ENCODE peak calls at places on chromosome 16, in eight cellular contexts. One of them, this sample, is unnamed. For H3K4me1, the result is how much of the 10 kb centered on the place peaks cover.

GRCh38 chr16:27890866-27891265 is 172.6 kb downstream of the GSG1L start:
- DNase-seq in DND-41: no peak
- DNase-seq in OCI-LY7: no peak
- DNase-seq in stomach: no peak
- DNase-seq in PC-9: no peak
- DNase-seq in left ventricle myocardium inferior: no peak
- DNase-seq in esophagus muscularis mucosa: no peak
- DNase-seq in A549: no peak
- DNase-seq in this sample: no peak

GRCh38 chr16:77584205-77584859 is 138.0 kb upstream of the NUDT7 start:
- DNase-seq in DND-41: peak
- DNase-seq in esophagus muscularis mucosa: no peak
- DNase-seq in A549: peak
- DNase-seq in stomach: peak
- DNase-seq in OCI-LY7: peak
- DNase-seq in left ventricle myocardium inferior: no peak
- DNase-seq in PC-9: peak
- DNase-seq in this sample: peak

GRCh38 chr16:14186007-14186953 is 115.2 kb downstream of the MRTFB start:
- DNase-seq in stomach: no peak
- DNase-seq in A549: no peak
- DNase-seq in esophagus muscularis mucosa: no peak
- DNase-seq in OCI-LY7: peak
- DNase-seq in left ventricle myocardium inferior: peak
- DNase-seq in DND-41: no peak
- DNase-seq in PC-9: no peak
- DNase-seq in this sample: no peak

GRCh38 chr16:88070341-88070740 is 119.1 kb downstream of the BANP start:
- DNase-seq in stomach: no peak
- DNase-seq in left ventricle myocardium inferior: no peak
- DNase-seq in OCI-LY7: no peak
- DNase-seq in A549: no peak
- DNase-seq in esophagus muscularis mucosa: no peak
- DNase-seq in DND-41: no peak
- DNase-seq in PC-9: no peak
- DNase-seq in this sample: no peak

GRCh38 chr16:3458852-3459361 is 15.4 kb downstream of the NAA60 start:
- DNase-seq in left ventricle myocardium inferior: no peak
- DNase-seq in OCI-LY7: peak
- DNase-seq in stomach: peak
- DNase-seq in PC-9: no peak
- DNase-seq in A549: peak
- DNase-seq in esophagus muscularis mucosa: no peak
- DNase-seq in DND-41: no peak
- DNase-seq in this sample: peak

GRCh38 chr16:4820652-4821051 is 18.2 kb upstream of the ROGDI start:
- DNase-seq in DND-41: no peak
- DNase-seq in A549: no peak
- DNase-seq in left ventricle myocardium inferior: no peak
- DNase-seq in OCI-LY7: no peak
- DNase-seq in esophagus muscularis mucosa: no peak
- DNase-seq in stomach: no peak
- DNase-seq in PC-9: no peak
- DNase-seq in this sample: no peak

GRCh38 chr16:25066747-25067631 is 44.6 kb upstream of the LCMT1 start:
- DNase-seq in left ventricle myocardium inferior: peak
- DNase-seq in DND-41: no peak
- DNase-seq in esophagus muscularis mucosa: peak
- DNase-seq in A549: peak
- DNase-seq in stomach: peak
- DNase-seq in OCI-LY7: peak
- DNase-seq in PC-9: peak
- DNase-seq in this sample: peak

GRCh38 chr16:47377156-47377555 is 83.7 kb downstream of the ITFG1 start:
- DNase-seq in PC-9: no peak
- DNase-seq in stomach: no peak
- DNase-seq in OCI-LY7: no peak
- DNase-seq in A549: no peak
- DNase-seq in esophagus muscularis mucosa: no peak
- DNase-seq in DND-41: no peak
- DNase-seq in left ventricle myocardium inferior: no peak
- DNase-seq in this sample: no peak

GRCh38 chr16:83887088-83887487 is 11.8 kb upstream of the MLYCD start:
- DNase-seq in left ventricle myocardium inferior: no peak
- DNase-seq in esophagus muscularis mucosa: no peak
- DNase-seq in PC-9: no peak
- DNase-seq in stomach: peak
- DNase-seq in OCI-LY7: peak
- DNase-seq in A549: peak
- DNase-seq in DND-41: no peak
- DNase-seq in this sample: no peak

GRCh38 chr16:27779719-27780161 is 229.8 kb downstream of the KATNIP start:
- DNase-seq in PC-9: no peak
- DNase-seq in esophagus muscularis mucosa: no peak
- DNase-seq in DND-41: no peak
- DNase-seq in A549: peak
- DNase-seq in stomach: peak
- DNase-seq in left ventricle myocardium inferior: no peak
- DNase-seq in OCI-LY7: peak
- DNase-seq in this sample: peak

GRCh38 chr16:50323335-50324011 is 45.3 kb downstream of the BRD7 start:
- DNase-seq in A549: no peak
- DNase-seq in left ventricle myocardium inferior: no peak
- DNase-seq in DND-41: no peak
- DNase-seq in OCI-LY7: no peak
- DNase-seq in PC-9: no peak
- DNase-seq in esophagus muscularis mucosa: no peak
- DNase-seq in stomach: no peak
- DNase-seq in this sample: no peak

GRCh38 chr16:50245417-50246298 is 20.7 kb upstream of the ADCY7 start:
- DNase-seq in PC-9: peak
- DNase-seq in stomach: peak
- DNase-seq in A549: peak
- DNase-seq in esophagus muscularis mucosa: no peak
- DNase-seq in left ventricle myocardium inferior: no peak
- DNase-seq in OCI-LY7: peak
- DNase-seq in DND-41: peak
- DNase-seq in this sample: peak

GRCh38 chr16:49828545-49829267 is 27.2 kb downstream of the ZNF423 start:
- DNase-seq in PC-9: no peak
- DNase-seq in esophagus muscularis mucosa: no peak
- DNase-seq in OCI-LY7: no peak
- DNase-seq in DND-41: no peak
- DNase-seq in left ventricle myocardium inferior: peak
- DNase-seq in stomach: no peak
- DNase-seq in A549: no peak
- DNase-seq in this sample: no peak

DNA sequence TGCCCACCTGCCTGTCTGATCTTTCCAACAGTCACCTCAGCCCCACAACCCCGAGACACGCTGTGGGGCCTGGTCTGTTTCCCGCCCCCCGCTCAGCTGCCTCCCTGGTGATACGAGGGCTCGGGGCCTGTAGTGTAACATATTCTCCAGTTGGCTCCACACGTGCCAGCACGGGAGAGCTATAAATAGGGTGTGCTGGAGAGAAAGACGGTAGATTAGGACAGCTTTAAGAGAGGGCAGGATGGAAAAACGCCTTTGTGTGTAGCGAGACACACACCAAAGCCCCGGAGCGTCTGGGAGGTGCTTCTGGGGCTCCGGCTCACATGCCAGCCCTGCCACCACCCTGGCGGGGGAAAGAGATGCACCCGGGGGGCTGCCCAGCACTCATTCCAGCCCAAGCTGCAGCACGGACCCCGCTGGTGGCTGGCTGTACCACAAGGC is 7.4 kb upstream of the MTSS2 start:
- DNase-seq in A549: no peak
- DNase-seq in DND-41: no peak
- DNase-seq in PC-9: no peak
- DNase-seq in OCI-LY7: no peak
- DNase-seq in left ventricle myocardium inferior: peak
- DNase-seq in stomach: no peak
- DNase-seq in esophagus muscularis mucosa: no peak
- DNase-seq in this sample: no peak
- H3K4me1 ChIP-seq in A549: half or more
- H3K4me1 ChIP-seq in DND-41: under half
- H3K4me1 ChIP-seq in PC-9: half or more
- H3K4me1 ChIP-seq in OCI-LY7: under half
- H3K4me1 ChIP-seq in left ventricle myocardium inferior: half or more
- H3K4me1 ChIP-seq in stomach: half or more
- H3K4me1 ChIP-seq in esophagus muscularis mucosa: half or more
- H3K4me1 ChIP-seq in this sample: under half

DNA sequence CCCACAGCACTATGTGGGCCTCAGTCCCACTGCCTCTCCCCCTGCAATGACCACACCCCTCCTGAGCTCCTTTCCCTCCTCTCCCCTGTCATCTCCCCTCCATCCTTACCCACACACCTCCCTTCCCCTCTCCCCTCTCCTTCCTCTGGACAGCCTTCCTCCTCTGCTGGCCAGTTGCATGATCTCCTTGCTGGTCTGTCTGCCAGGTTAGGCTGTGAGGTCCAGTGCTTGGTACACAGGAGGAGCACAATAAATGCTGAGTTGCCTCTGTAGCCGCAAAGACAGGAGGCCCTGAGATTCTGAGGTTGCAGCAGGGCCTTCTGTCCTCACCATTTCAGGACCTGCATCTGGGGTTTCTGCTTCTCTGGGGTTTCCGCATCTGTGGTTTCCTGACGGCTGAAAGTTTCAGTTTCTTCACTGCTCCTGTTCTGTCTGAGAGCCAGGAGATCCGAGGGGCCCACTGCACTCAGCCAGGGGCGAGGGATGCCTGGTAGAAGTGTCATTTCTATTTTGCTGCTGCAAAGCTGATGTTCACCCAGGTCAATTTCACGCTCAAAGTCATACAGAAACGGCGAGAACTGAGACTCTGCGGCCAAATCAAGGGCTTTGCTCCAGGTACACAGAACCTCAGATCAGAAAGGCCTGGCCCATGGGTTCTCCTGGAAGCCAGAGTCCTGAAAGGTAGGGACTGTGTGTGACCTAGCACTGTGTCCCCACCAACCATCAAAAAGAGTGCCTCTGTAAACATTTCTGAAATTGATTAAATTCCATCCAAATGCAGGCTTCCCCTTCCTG is 4.6 kb upstream of the SLC12A3 start:
- DNase-seq in A549: no peak
- DNase-seq in OCI-LY7: peak
- DNase-seq in esophagus muscularis mucosa: no peak
- DNase-seq in DND-41: peak
- DNase-seq in stomach: no peak
- DNase-seq in PC-9: no peak
- DNase-seq in left ventricle myocardium inferior: no peak
- DNase-seq in this sample: no peak
- H3K27ac ChIP-seq in A549: peak
- H3K27ac ChIP-seq in OCI-LY7: peak
- H3K27ac ChIP-seq in esophagus muscularis mucosa: no peak
- H3K27ac ChIP-seq in DND-41: peak
- H3K27ac ChIP-seq in stomach: no peak
- H3K27ac ChIP-seq in PC-9: no peak
- H3K27ac ChIP-seq in left ventricle myocardium inferior: no peak
- H3K27ac ChIP-seq in this sample: no peak

GRCh38 chr16:72666267-72666666 is 381.7 kb downstream of the ZFHX3 start:
- DNase-seq in DND-41: no peak
- DNase-seq in left ventricle myocardium inferior: no peak
- DNase-seq in PC-9: no peak
- DNase-seq in stomach: no peak
- DNase-seq in OCI-LY7: peak
- DNase-seq in A549: no peak
- DNase-seq in esophagus muscularis mucosa: no peak
- DNase-seq in this sample: no peak
- TF ChIP-seq CTCF in DND-41: no peak
- TF ChIP-seq CTCF in left ventricle myocardium inferior: no peak
- TF ChIP-seq CTCF in PC-9: no peak
- TF ChIP-seq CTCF in stomach: no peak
- TF ChIP-seq CTCF in OCI-LY7: peak
- TF ChIP-seq CTCF in A549: no peak
- TF ChIP-seq CTCF in esophagus muscularis mucosa: no peak
- TF ChIP-seq CTCF in this sample: no peak

DNA sequence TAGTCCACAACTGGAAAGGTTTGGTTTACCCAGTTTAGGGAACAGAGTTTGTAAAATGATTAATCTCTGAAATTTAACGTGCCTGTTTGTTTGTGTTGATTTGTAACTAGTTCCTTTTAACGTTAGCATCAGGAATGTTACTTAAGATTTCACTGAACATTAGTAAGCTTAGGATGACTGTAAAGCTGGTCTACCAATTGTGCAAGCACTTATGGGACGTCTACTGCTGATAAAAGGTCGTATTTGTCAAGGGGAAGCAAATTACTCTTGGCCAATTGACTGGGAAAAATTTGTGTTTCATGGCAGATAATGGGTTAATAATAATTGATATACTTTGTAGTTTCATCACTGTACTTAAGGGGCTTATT is 11.8 kb downstream of the METTL9 start:
- DNase-seq in left ventricle myocardium inferior: no peak
- DNase-seq in DND-41: no peak
- DNase-seq in PC-9: no peak
- DNase-seq in A549: no peak
- DNase-seq in esophagus muscularis mucosa: no peak
- DNase-seq in stomach: no peak
- DNase-seq in OCI-LY7: no peak
- DNase-seq in this sample: no peak
- H3K4me1 ChIP-seq in left ventricle myocardium inferior: under half
- H3K4me1 ChIP-seq in DND-41: under half
- H3K4me1 ChIP-seq in PC-9: half or more
- H3K4me1 ChIP-seq in A549: under half
- H3K4me1 ChIP-seq in esophagus muscularis mucosa: half or more
- H3K4me1 ChIP-seq in stomach: under half
- H3K4me1 ChIP-seq in OCI-LY7: under half
- H3K4me1 ChIP-seq in this sample: under half

GRCh38 chr16:23724438-23725131 is 11.6 kb upstream of the ERN2 start:
- DNase-seq in left ventricle myocardium inferior: no peak
- DNase-seq in A549: no peak
- DNase-seq in esophagus muscularis mucosa: no peak
- DNase-seq in DND-41: no peak
- DNase-seq in PC-9: no peak
- DNase-seq in stomach: no peak
- DNase-seq in OCI-LY7: no peak
- DNase-seq in this sample: no peak
- H3K27ac ChIP-seq in left ventricle myocardium inferior: no peak
- H3K27ac ChIP-seq in A549: no peak
- H3K27ac ChIP-seq in esophagus muscularis mucosa: no peak
- H3K27ac ChIP-seq in DND-41: no peak
- H3K27ac ChIP-seq in PC-9: no peak
- H3K27ac ChIP-seq in stomach: no peak
- H3K27ac ChIP-seq in OCI-LY7: no peak
- H3K27ac ChIP-seq in this sample: no peak

This sample was measured in lung.